ENCODE peak calls at places on chromosomes 7 and 10, in seven cellular contexts. O, D, A, S, Q, L and Y are unnamed samples.

GRCh38 chr10:94194256-94194655 is 168.5 kb downstream of the NOC3L start:
- DNase-seq in S (peak), D (peak), O (no peak), Q (no peak), L (no peak), A (no peak), Y (no peak)

GRCh38 chr7:140084972-140085371 is 22.2 kb upstream of the PARP12 start:
- DNase-seq in O (no peak), Q (no peak), D (no peak), S (no peak), A (peak), L (no peak), Y (no peak)

GRCh38 chr7:139828880-139829653 is at the start of gene TBXAS1:
- DNase-seq in L (no peak), Q (no peak), A (no peak), O (peak), D (no peak), S (no peak), Y (peak)

GRCh38 chr10:14407567-14407966 is 76.8 kb upstream of the FRMD4A start:
- DNase-seq in D (no peak), S (no peak), Q (no peak), L (no peak), A (no peak), O (no peak), Y (no peak)

GRCh38 chr10:86632009-86632800 is 22.1 kb upstream of the OPN4 start:
- DNase-seq in Q (no peak), A (no peak), S (no peak), D (peak), L (no peak), O (no peak), Y (no peak)

GRCh38 chr7:142112086-142112485 is 568 bp downstream of the MGAM2 start:
- DNase-seq in A (no peak), L (no peak), S (no peak), D (no peak), O (no peak), Q (no peak), Y (no peak)

GRCh38 chr10:105207596-105207995 is 566.5 kb downstream of the SORCS3 start:
- DNase-seq in A (no peak), Q (no peak), D (no peak), O (no peak), L (no peak), S (no peak), Y (no peak)

GRCh38 chr10:119251315-119251708 is 43.9 kb downstream of the GRK5 start:
- DNase-seq in S (no peak), L (no peak), A (no peak), D (peak), Q (no peak), O (no peak), Y (no peak)

GRCh38 chr10:36336315-36336714 is 694.2 kb upstream of the FZD8 start:
- DNase-seq in L (no peak), O (no peak), D (peak), Q (no peak), A (no peak), S (peak), Y (no peak)

GRCh38 chr10:101827919-101828600 is 9.8 kb upstream of the OGA start:
- DNase-seq in S (no peak), A (no peak), O (no peak), L (no peak), D (no peak), Q (no peak), Y (no peak)

GRCh38 chr7:68925241-68925640 is 673.0 kb upstream of the AUTS2 start:
- DNase-seq in O (no peak), A (no peak), D (no peak), Q (no peak), L (no peak), S (no peak), Y (no peak)

GRCh38 chr7:124027236-124027635 is 5.6 kb downstream of the TMEM229A start:
- DNase-seq in A (no peak), L (no peak), Q (no peak), O (no peak), S (no peak), D (no peak), Y (no peak)